ENCODE peak calls at places on chromosomes 13 and 19, in four cellular contexts. One of them, this sample, is unnamed.
A peak's percentile ranks its signal among the peaks of the same experiment; 100 is the strongest.

GRCh38 chr19:33248954-33249613 is 23.4 kb upstream of the SLC7A10 start:
- DNase-seq in Right ventricle myocardium superior: peak; percentile 68
- DNase-seq in NCI-H146: no peak
- DNase-seq in NCI-H1105: no peak
- DNase-seq in this sample: no peak

GRCh38 chr19:40717880-40718773 is 1.2 kb downstream of the ITPKC start:
- DNase-seq in Right ventricle myocardium superior: peak; percentile 66
- DNase-seq in NCI-H146: no peak
- DNase-seq in NCI-H1105: no peak
- DNase-seq in this sample: no peak

GRCh38 chr19:54653181-54653809 is 9.5 kb upstream of the LILRB4 start:
- DNase-seq in Right ventricle myocardium superior: no peak
- DNase-seq in NCI-H146: no peak
- DNase-seq in NCI-H1105: peak; percentile 1
- DNase-seq in this sample: no peak

GRCh38 chr13:79423801-79424642 is 18.0 kb upstream of the RBM26 start:
- DNase-seq in Right ventricle myocardium superior: no peak
- DNase-seq in NCI-H146: peak; percentile 45
- DNase-seq in NCI-H1105: no peak
- DNase-seq in this sample: peak; percentile 19

GRCh38 chr13:113460064-113460555 is 6.8 kb upstream of the ADPRHL1 start:
- DNase-seq in Right ventricle myocardium superior: no peak
- DNase-seq in NCI-H146: no peak
- DNase-seq in NCI-H1105: no peak
- DNase-seq in this sample: no peak

GRCh38 chr13:20193142-20193923 is 595 bp upstream of the GJB2 start:
- DNase-seq in Right ventricle myocardium superior: no peak
- DNase-seq in NCI-H146: no peak
- DNase-seq in NCI-H1105: no peak
- DNase-seq in this sample: no peak

GRCh38 chr13:75050419-75051066 is 431.4 kb downstream of the TBC1D4 start:
- DNase-seq in Right ventricle myocardium superior: no peak
- DNase-seq in NCI-H146: no peak
- DNase-seq in NCI-H1105: no peak
- DNase-seq in this sample: no peak

GRCh38 chr19:46416077-46416709 is 2.8 kb upstream of the CCDC8 start:
- DNase-seq in Right ventricle myocardium superior: peak; percentile 93
- DNase-seq in NCI-H146: peak; percentile 94
- DNase-seq in NCI-H1105: peak; percentile 95
- DNase-seq in this sample: peak; percentile 71

GRCh38 chr13:93227280-93227905 is 786 bp downstream of the GPC6 start:
- DNase-seq in Right ventricle myocardium superior: no peak
- DNase-seq in NCI-H146: peak; percentile 88
- DNase-seq in NCI-H1105: peak; percentile 40
- DNase-seq in this sample: peak; percentile 66

GRCh38 chr13:58119351-58119750 is 487.8 kb downstream of the PCDH17 start:
- DNase-seq in Right ventricle myocardium superior: no peak
- DNase-seq in NCI-H146: no peak
- DNase-seq in NCI-H1105: no peak
- DNase-seq in this sample: no peak

GRCh38 chr13:94660695-94661324 is 51.5 kb downstream of the SOX21 start:
- DNase-seq in Right ventricle myocardium superior: no peak
- DNase-seq in NCI-H146: peak; percentile 92
- DNase-seq in NCI-H1105: peak; percentile 17
- DNase-seq in this sample: no peak

GRCh38 chr19:41705393-41706174 is 2.8 kb upstream of the CEACAM5 start:
- DNase-seq in Right ventricle myocardium superior: no peak
- DNase-seq in NCI-H146: no peak
- DNase-seq in NCI-H1105: no peak
- DNase-seq in this sample: no peak

GRCh38 chr13:53683608-53684007 is 655.0 kb downstream of the OLFM4 start:
- DNase-seq in Right ventricle myocardium superior: no peak
- DNase-seq in NCI-H146: no peak
- DNase-seq in NCI-H1105: no peak
- DNase-seq in this sample: no peak

GRCh38 chr13:59452189-59452588 is 711.5 kb downstream of the DIAPH3 start:
- DNase-seq in Right ventricle myocardium superior: no peak
- DNase-seq in NCI-H146: peak; percentile 91
- DNase-seq in NCI-H1105: peak; percentile 78
- DNase-seq in this sample: peak; percentile 93

GRCh38 chr13:45280751-45281634 is 60.0 kb downstream of the TPT1 start:
- DNase-seq in Right ventricle myocardium superior: peak; percentile 67
- DNase-seq in NCI-H146: peak; percentile 54
- DNase-seq in NCI-H1105: peak; percentile 21
- DNase-seq in this sample: peak; percentile 62

GRCh38 chr19:50558449-50558848 is 9.8 kb downstream of the LRRC4B start:
- DNase-seq in Right ventricle myocardium superior: no peak
- DNase-seq in NCI-H146: no peak
- DNase-seq in NCI-H1105: no peak
- DNase-seq in this sample: no peak

GRCh38 chr19:50645107-50645506 is 4.1 kb upstream of the C19orf81 start:
- DNase-seq in Right ventricle myocardium superior: no peak
- DNase-seq in NCI-H146: no peak
- DNase-seq in NCI-H1105: no peak
- DNase-seq in this sample: no peak

GRCh38 chr19:42196011-42197001 is 21.2 kb downstream of the DEDD2 start:
- DNase-seq in Right ventricle myocardium superior: no peak
- DNase-seq in NCI-H146: no peak
- DNase-seq in NCI-H1105: no peak
- DNase-seq in this sample: no peak

GRCh38 chr13:74301200-74302063 is 167.2 kb upstream of the KLF12 start:
- DNase-seq in Right ventricle myocardium superior: no peak
- DNase-seq in NCI-H146: no peak
- DNase-seq in NCI-H1105: no peak
- DNase-seq in this sample: no peak

GRCh38 chr13:42551611-42552010 is 22.3 kb upstream of the TNFSF11 start:
- DNase-seq in Right ventricle myocardium superior: no peak
- DNase-seq in NCI-H146: no peak
- DNase-seq in NCI-H1105: no peak
- DNase-seq in this sample: no peak

GRCh38 chr19:56840452-56841193 is at the start of the genes PEG3 and ZIM2:
- DNase-seq in Right ventricle myocardium superior: peak; percentile 85
- DNase-seq in NCI-H146: no peak
- DNase-seq in NCI-H1105: no peak
- DNase-seq in this sample: no peak

GRCh38 chr13:93002071-93002470 is 224.5 kb upstream of the GPC6 start:
- DNase-seq in Right ventricle myocardium superior: no peak
- DNase-seq in NCI-H146: no peak
- DNase-seq in NCI-H1105: no peak
- DNase-seq in this sample: no peak

GRCh38 chr13:24511019-24511823 is 1.4 kb downstream of the PARP4 start:
- DNase-seq in Right ventricle myocardium superior: peak; percentile 42
- DNase-seq in NCI-H146: peak; percentile 16
- DNase-seq in NCI-H1105: no peak
- DNase-seq in this sample: no peak

GRCh38 chr13:40813662-40814454 is 24.4 kb downstream of the SLC25A15 start:
- DNase-seq in Right ventricle myocardium superior: no peak
- DNase-seq in NCI-H146: no peak
- DNase-seq in NCI-H1105: no peak
- DNase-seq in this sample: no peak

GRCh38 chr13:38045278-38046048 is 175.9 kb upstream of the TRPC4 start:
- DNase-seq in Right ventricle myocardium superior: no peak
- DNase-seq in NCI-H146: peak; percentile 52
- DNase-seq in NCI-H1105: no peak
- DNase-seq in this sample: no peak